ENCODE peak calls at places on chromosome 16, in eight cellular contexts. D, Y, R, E, K, C, G and U are unnamed samples.

GRCh38 chr16:83599789-83600462 is 207.9 kb upstream of the HSBP1 start:
- DNase-seq in D (no peak), G (no peak), E (no peak), C (no peak), Y (no peak), R (no peak), K (no peak), U (no peak)

GRCh38 chr16:456891-457483 is 31.5 kb downstream of the RAB11FIP3 start:
- DNase-seq in R (no peak), K (no peak), G (no peak), D (no peak), C (peak), E (peak), Y (no peak), U (peak)

GRCh38 chr16:87125206-87126155 is 191.7 kb downstream of the C16orf95 start:
- DNase-seq in D (no peak), C (no peak), Y (no peak), K (no peak), R (no peak), E (no peak), G (no peak), U (no peak)

GRCh38 chr16:85982563-85982939 is 83.6 kb downstream of the IRF8 start:
- DNase-seq in K (peak), Y (no peak), R (peak), E (no peak), D (no peak), C (no peak), G (no peak), U (no peak)

GRCh38 chr16:4350787-4351659 is at the start of gene PAM16:
- DNase-seq in C (peak), Y (peak), K (peak), R (peak), E (peak), D (peak), G (peak), U (peak)

GRCh38 chr16:84449156-84450140 is 55.0 kb downstream of the MEAK7 start:
- DNase-seq in E (no peak), C (no peak), D (no peak), Y (no peak), R (no peak), G (no peak), K (no peak), U (no peak)

GRCh38 chr16:11605564-11605886 is 18.8 kb upstream of the LITAF start:
- DNase-seq in G (no peak), R (no peak), Y (no peak), K (no peak), C (no peak), E (no peak), D (no peak), U (no peak)

GRCh38 chr16:4936181-4936990 is 562 bp downstream of the PPL start:
- DNase-seq in C (peak), D (no peak), Y (no peak), G (no peak), R (peak), E (peak), K (peak), U (no peak)

GRCh38 chr16:31128711-31129567 is 6.6 kb downstream of the PRSS8 start:
- DNase-seq in E (no peak), Y (no peak), C (no peak), K (peak), G (no peak), R (peak), D (no peak), U (no peak)

GRCh38 chr16:5438591-5438990 is 341.0 kb upstream of the EEF2KMT start:
- DNase-seq in D (peak), C (no peak), Y (no peak), R (no peak), K (no peak), E (no peak), G (no peak), U (no peak)

GRCh38 chr16:84883301-84883700 is 63.5 kb downstream of the CRISPLD2 start:
- DNase-seq in D (no peak), C (peak), E (peak), G (no peak), R (no peak), Y (no peak), K (no peak), U (no peak)

GRCh38 chr16:30894540-30895368 is 877 bp upstream of the BCL7C start:
- DNase-seq in Y (no peak), D (no peak), R (no peak), E (peak), C (peak), G (no peak), K (no peak), U (no peak)

GRCh38 chr16:61836804-61837398 is 199.3 kb downstream of the CDH8 start:
- DNase-seq in G (no peak), D (no peak), E (no peak), R (no peak), C (no peak), Y (no peak), K (no peak), U (no peak)

GRCh38 chr16:87044829-87045228 is 272.4 kb downstream of the C16orf95 start:
- DNase-seq in D (no peak), E (no peak), R (no peak), K (no peak), G (no peak), Y (no peak), C (no peak), U (no peak)

GRCh38 chr16:84841787-84842300 is 22.1 kb downstream of the CRISPLD2 start:
- DNase-seq in Y (no peak), G (no peak), R (peak), D (peak), E (no peak), C (no peak), K (no peak), U (no peak)

GRCh38 chr16:64933890-64934289 is 188.0 kb downstream of the CDH11 start:
- DNase-seq in E (no peak), Y (no peak), D (no peak), G (no peak), R (no peak), C (peak), K (no peak), U (no peak)

GRCh38 chr16:31423241-31423640 is 4.9 kb downstream of the COX6A2 start:
- DNase-seq in R (no peak), E (no peak), Y (no peak), D (no peak), K (no peak), C (no peak), G (no peak), U (no peak)

GRCh38 chr16:84274515-84274914 is 20.2 kb upstream of the WFDC1 start:
- DNase-seq in Y (no peak), C (no peak), E (no peak), R (no peak), G (no peak), D (no peak), K (no peak), U (no peak)

GRCh38 chr16:65414284-65414984 is 292.6 kb upstream of the CDH11 start:
- DNase-seq in G (no peak), Y (no peak), D (peak), E (peak), K (no peak), R (no peak), C (peak), U (peak)

GRCh38 chr16:86219655-86220445 is 290.5 kb upstream of the FOXF1 start:
- DNase-seq in K (no peak), R (no peak), G (no peak), E (peak), D (no peak), C (peak), Y (no peak), U (no peak)

GRCh38 chr16:55528974-55529373 is 20.1 kb downstream of the LPCAT2 start:
- DNase-seq in E (peak), K (no peak), D (no peak), R (no peak), C (no peak), Y (no peak), G (no peak), U (no peak)

GRCh38 chr16:58336332-58337089 is 41.7 kb upstream of the PRSS54 start:
- DNase-seq in E (peak), Y (peak), K (peak), D (peak), R (peak), C (peak), G (peak), U (peak)

GRCh38 chr16:19127205-19127604 is 13.4 kb downstream of the ITPRIPL2 start:
- DNase-seq in C (no peak), G (no peak), E (no peak), D (no peak), Y (no peak), R (no peak), K (no peak), U (no peak)

GRCh38 chr16:51161440-51162195 is 10.5 kb upstream of the SALL1 start:
- DNase-seq in D (no peak), R (no peak), Y (no peak), E (peak), C (peak), K (no peak), G (no peak), U (peak)

GRCh38 chr16:74830646-74831045 is 56.0 kb upstream of the FA2H start:
- DNase-seq in C (no peak), R (no peak), E (no peak), G (no peak), Y (no peak), K (no peak), D (no peak), U (no peak)

DNA sequence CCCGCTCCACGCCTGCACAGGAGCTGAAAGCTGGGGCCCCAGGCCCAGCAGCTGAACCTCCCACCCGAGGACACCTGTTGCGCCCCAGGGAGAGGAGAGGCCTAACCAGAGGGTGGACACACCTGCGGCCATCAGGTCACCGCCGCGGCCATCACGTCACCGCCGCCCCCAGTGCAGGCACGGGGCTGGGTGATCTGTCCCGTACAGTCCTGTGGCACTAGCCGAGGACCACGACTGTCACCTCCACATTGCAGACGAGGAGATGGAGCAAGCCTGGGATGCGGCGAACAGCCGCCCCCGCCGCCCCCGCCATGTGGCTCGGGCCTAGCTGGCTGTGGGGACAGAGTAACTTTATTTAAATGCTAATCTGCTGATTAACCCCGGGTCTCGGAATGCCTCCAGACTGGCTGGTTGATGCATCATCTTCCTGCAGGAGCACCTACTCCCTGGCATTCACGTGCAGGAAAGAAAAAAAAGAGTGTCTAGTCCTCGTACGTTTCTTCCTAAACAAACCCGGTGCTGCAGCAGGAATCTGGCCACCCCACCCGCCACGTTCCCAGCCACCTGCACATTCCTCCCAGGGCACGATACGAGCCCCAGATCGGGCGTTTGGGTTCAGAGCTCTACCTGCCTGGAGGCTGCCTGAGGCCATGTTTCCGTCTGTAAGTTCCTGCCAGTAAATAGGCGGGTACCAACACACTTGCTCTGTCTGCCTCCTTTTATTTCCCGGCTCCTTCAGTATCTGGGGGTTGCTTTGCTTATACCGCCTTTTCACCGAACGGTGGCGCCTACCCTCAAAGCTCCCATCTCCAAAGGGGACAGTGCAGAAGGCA is 29.9 kb downstream of the PIEZO1 start:
- DNase-seq in Y (no peak), R (no peak), C (peak), G (no peak), D (peak), K (no peak), E (peak), U (peak)
- TF ChIP-seq CTCF in Y (peak), R (no peak), C (no peak), G (no peak), D (peak), K (no peak), E (peak), U (no peak)

DNA sequence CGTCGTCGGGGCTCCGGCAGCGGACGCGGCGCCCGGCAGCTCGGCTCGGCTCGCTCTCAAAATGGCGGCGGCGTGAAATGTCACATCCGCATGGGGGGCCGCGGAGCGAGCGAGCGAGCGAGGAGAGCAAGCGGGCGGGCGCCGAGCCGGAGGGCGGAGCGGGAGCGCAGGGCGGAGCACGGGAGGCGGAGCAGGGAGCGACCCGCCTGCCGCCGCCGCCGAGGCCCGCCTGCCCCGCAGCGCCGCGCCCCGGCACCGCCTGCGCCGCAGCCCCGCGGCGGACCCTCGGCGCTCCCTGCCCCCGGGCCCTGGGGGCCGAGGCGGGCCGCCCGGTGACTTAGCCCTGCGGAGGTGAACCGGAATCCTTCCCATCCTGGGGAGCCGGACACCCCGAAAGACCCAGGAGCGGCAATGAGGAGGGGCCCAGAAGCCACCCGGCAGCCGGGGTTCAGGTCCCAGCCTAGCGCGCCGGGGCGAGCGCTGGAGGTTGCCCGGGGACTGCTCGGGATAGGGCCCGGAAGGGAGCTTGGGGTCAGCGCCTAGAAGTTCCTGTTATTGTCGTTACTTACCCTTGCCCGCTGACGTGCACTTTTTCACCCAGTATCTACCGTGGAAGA is at the start of gene USP7:
- DNase-seq in D (peak), C (peak), G (peak), E (peak), R (peak), Y (peak), K (peak), U (peak)
- TF ChIP-seq CTCF in D (no peak), C (no peak), G (no peak), E (no peak), R (no peak), Y (peak), K (no peak), U (no peak)

GRCh38 chr16:22012241-22012640 is 4.3 kb downstream of the MOSMO start:
- DNase-seq in C (no peak), E (no peak), D (no peak), R (no peak), Y (no peak), K (no peak), G (no peak), U (no peak)
- TF ChIP-seq CTCF in C (no peak), E (no peak), D (no peak), R (no peak), Y (no peak), K (no peak), G (no peak), U (no peak)

DNA sequence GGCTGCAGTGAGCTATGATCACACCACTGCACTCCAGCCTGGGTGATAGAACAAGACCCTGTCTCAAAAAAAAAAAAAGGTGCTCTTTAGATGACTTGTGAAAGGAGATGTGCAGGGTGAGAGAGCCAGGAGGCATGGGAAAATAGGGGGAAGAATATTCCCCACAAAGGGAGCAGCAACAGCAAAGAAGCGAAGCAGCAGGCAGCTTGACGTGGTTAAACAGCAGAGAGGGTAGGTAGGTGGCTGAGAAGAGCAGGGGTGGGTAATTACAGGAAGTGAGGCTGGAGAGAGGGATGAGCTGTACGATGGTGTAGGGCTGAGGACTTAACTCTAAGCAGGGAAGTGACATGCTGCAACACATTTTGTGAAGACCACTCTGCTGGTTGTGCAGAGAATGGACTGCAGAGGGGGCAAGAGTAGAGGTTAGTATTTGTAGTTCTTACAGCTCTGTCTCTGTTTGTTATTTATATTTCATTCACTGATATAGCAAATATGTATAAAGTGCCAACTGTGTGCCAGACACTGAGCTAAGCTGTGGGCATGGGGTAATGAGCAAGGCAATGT is 1.6 kb downstream of the HEATR3 start:
- DNase-seq in D (peak), E (peak), C (peak), K (no peak), Y (peak), G (no peak), R (no peak), U (peak)
- TF ChIP-seq CTCF in D (peak), E (peak), C (peak), K (peak), Y (peak), G (peak), R (no peak), U (peak)

DNA sequence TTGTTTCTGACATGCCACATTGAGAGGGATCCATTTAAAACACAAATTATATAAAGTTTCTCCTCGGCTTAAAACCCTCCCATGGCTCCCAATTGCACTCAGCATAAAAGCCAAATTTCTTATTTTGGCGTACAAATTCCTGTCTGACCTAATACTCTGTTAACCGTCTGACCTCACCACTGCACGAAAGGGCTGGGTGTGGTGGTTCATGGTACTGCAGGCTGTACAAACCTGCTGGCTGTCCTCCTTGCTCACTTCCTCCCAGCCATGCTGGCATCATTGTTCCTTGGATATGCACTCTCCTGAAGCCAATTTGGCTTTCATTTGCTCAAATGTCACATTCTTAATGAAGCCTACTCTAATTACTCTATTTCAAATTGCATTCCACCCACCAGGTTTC is 301.6 kb upstream of the C16orf82 start:
- DNase-seq in D (peak), E (no peak), R (no peak), C (no peak), K (no peak), Y (no peak), G (no peak), U (no peak)
- TF ChIP-seq CTCF in D (peak), E (peak), R (no peak), C (peak), K (peak), Y (no peak), G (peak), U (peak)

DNA sequence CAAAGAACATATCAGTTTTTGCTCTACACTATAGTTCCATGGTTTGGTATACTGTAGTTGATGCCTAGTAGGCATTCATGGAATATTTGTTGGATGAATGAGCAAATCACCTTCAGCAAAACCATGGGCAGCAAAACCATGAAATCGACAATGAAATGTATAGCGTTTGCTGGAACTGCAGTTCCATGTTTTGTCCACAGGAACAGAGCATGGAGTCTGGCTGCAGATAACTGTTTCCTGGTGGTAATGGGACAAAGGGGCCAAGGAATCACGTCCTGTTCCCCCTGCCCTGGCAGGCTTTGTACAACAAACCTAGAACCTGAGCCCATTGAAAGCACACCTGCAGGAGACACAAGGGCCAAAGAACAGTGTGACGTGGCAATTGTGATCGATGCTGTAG is 101.1 kb downstream of the USP31 start:
- DNase-seq in K (no peak), E (no peak), G (no peak), C (no peak), Y (no peak), D (no peak), R (no peak), U (no peak)
- TF ChIP-seq CTCF in K (no peak), E (no peak), G (no peak), C (no peak), Y (no peak), D (no peak), R (no peak), U (peak)

GRCh38 chr16:8901318-8901861 is 19.2 kb downstream of the LITAFD start:
- DNase-seq in D (no peak), K (no peak), E (no peak), Y (no peak), C (no peak), G (no peak), R (no peak), U (no peak)

GRCh38 chr16:8900343-8900742 is 18.2 kb downstream of the LITAFD start:
- DNase-seq in E (no peak), R (no peak), Y (no peak), D (no peak), G (no peak), K (no peak), C (no peak), U (no peak)

GRCh38 chr16:8903004-8903403 is 20.9 kb downstream of the LITAFD start:
- DNase-seq in D (no peak), E (no peak), G (no peak), C (no peak), R (no peak), K (no peak), Y (no peak), U (no peak)

GRCh38 chr16:8898660-8899318 is 16.6 kb downstream of the LITAFD start:
- DNase-seq in R (no peak), K (no peak), E (no peak), D (no peak), G (no peak), Y (no peak), C (no peak), U (no peak)

DNA sequence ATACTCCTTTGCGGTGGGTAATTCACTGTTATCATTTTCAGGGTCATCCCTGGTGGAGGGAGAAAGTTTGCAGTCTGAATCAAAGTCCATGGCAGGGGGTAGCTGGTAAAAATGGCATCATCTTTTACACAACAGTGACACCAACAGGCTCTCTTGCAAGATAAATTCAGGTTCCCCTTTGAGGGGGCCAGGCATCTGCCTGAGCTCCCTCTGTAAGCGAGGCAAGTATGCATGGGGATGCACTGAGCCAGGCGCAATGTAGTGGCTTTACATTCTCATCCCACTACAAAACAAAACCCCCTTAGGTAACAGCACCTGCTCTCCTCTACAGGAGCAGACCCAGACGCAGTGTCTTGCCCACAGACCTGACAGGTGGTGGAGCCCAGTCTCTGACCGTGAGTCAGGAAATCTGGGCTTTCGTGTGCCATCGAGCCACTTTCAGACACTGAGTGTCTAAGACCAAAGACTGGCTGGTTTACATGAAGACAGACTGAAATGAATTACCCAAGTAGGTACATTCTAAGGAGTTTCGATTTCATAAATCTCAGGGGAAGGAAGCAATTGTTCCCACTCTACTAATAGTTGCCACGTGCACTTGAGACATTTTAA is 17.7 kb downstream of the LITAFD start:
- DNase-seq in G (no peak), Y (no peak), C (no peak), R (no peak), D (no peak), K (no peak), E (no peak), U (no peak)
- TF ChIP-seq CTCF in G (no peak), Y (no peak), C (no peak), R (no peak), D (no peak), K (no peak), E (no peak), U (no peak)

GRCh38 chr16:68310441-68311315 is at the start of the genes PRMT7 and SLC7A6OS:
- DNase-seq in Y (peak), D (peak), R (peak), C (peak), E (peak), G (peak), K (peak), U (peak)
- TF ChIP-seq CTCF in Y (no peak), D (no peak), R (no peak), C (peak), E (peak), G (peak), K (no peak), U (peak)